ENCODE peak calls at places on chromosome 1, in nine cellular contexts. B is fibroblast of pulmonary artery, M is psoas muscle, I is HCT116, K is AG04450, X is right lobe of liver, P is neuronal stem cell, V is epithelial cell of esophagus, Y is choroid plexus epithelial cell. Z is an unnamed sample.
A peak's percentile ranks its signal among the peaks of the same experiment; 100 is the strongest.

GRCh38 chr1:62198781-62199125 is 4.1 kb downstream of the L1TD1 start:
- DNase-seq in B (peak; percentile 10), M (no peak), I (no peak), K (no peak), X (no peak), P (no peak), V (no peak), Y (peak; percentile 7), Z (no peak)

GRCh38 chr1:109208847-109209463 is 4.8 kb upstream of the SARS1 start:
- DNase-seq in B (no peak), M (no peak), I (no peak), K (no peak), X (no peak), P (no peak), V (peak; percentile 76), Y (peak; percentile 57), Z (peak; percentile 65)

GRCh38 chr1:232602622-232603021 is 27.3 kb downstream of the SIPA1L2 start:
- DNase-seq in B (no peak), M (no peak), I (no peak), K (no peak), X (no peak), P (no peak), V (no peak), Y (no peak), Z (no peak)

GRCh38 chr1:168127493-168127892 is 9.2 kb downstream of the GPR161 start:
- DNase-seq in B (no peak), M (no peak), I (no peak), K (no peak), X (no peak), P (no peak), V (no peak), Y (no peak), Z (no peak)

GRCh38 chr1:166235728-166236127 is 68.9 kb upstream of the FAM78B start:
- DNase-seq in B (no peak), M (no peak), I (no peak), K (no peak), X (no peak), P (no peak), V (no peak), Y (no peak), Z (no peak)

GRCh38 chr1:55279627-55280026 is 64.5 kb upstream of the USP24 start:
- DNase-seq in B (no peak), M (no peak), I (no peak), K (no peak), X (no peak), P (no peak), V (no peak), Y (no peak), Z (no peak)

GRCh38 chr1:36204347-36204909 is 19.8 kb upstream of the THRAP3 start:
- DNase-seq in B (peak; percentile 56), M (peak; percentile 55), I (no peak), K (no peak), X (no peak), P (no peak), V (no peak), Y (no peak), Z (peak; percentile 47)

GRCh38 chr1:63255153-63255552 is 67.2 kb upstream of the FOXD3 start:
- DNase-seq in B (peak; percentile 18), M (no peak), I (no peak), K (no peak), X (no peak), P (no peak), V (peak; percentile 38), Y (peak; percentile 12), Z (no peak)

DNA sequence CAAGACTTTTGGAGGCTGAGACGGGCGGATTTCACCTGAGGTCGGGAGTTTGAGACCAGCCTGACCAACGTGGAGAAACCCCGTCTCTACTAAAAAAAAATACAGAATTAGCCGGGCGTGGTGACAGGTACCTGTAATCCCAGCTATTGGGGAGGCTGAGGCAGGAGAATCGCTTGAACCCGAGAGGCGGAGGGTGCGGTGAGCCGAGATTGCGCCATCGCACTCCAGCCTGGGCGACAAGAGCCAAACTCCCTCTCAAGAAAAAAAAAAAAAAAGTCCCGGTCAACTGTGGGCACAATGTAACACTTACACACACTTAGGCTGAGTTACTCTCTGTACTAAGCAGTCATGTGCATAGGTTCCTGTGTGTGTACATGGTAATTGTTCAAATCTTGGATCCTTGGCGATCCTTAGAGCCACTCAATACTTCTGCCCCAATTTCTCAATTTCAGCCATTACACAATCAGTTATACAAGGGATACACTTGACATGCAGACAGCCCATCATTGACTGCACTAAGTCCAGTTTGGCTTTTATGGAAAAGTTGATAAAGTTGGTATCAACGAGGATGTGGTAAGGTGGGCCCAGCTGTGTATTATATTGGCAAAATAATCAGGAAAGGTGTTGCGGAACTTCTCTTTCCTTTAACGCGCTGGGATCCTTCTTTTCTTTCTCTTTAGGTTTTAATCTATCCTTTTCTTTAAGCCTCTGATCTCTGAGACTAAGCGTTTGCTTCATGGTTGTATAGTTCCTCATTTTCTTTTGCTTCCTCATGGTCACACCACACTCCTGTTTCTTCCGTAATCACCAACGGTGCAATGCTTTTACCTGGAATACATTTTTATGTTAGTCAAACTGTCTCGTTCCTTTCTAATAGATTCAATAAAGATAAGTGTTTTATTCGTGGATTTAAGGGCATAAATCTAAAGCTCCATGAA is 11.8 kb downstream of the SDCCAG8 start:
- DNase-seq in B (peak; percentile 65), M (no peak), I (no peak), K (no peak), X (no peak), P (no peak), V (peak; percentile 43), Y (no peak), Z (peak; percentile 9)
- H3K4me3 ChIP-seq in B (peak overlapping the region; percentile 21), M (no peak overlapping the region), I (peak overlapping the region; percentile 51), K (no peak overlapping the region), X (no peak overlapping the region), P (no peak overlapping the region), V (no peak overlapping the region), Y (no peak overlapping the region), Z (no peak overlapping the region)

GRCh38 chr1:204562075-204562990 is 46.1 kb downstream of the MDM4 start:
- DNase-seq in B (no peak), M (no peak), I (no peak), K (no peak), X (no peak), P (no peak), V (no peak), Y (no peak), Z (no peak)

GRCh38 chr1:204564835-204565234 is 48.6 kb downstream of the MDM4 start:
- DNase-seq in B (no peak), M (no peak), I (no peak), K (no peak), X (no peak), P (no peak), V (no peak), Y (no peak), Z (no peak)

GRCh38 chr1:204565617-204566582 is 49.7 kb downstream of the MDM4 start:
- DNase-seq in B (peak; percentile 81), M (no peak), I (peak; percentile 68), K (peak; percentile 53), X (no peak), P (peak; percentile 57), V (peak; percentile 76), Y (peak; percentile 83), Z (peak; percentile 94)

GRCh38 chr1:204563780-204564179 is 47.6 kb downstream of the MDM4 start:
- DNase-seq in B (no peak), M (no peak), I (no peak), K (no peak), X (no peak), P (no peak), V (no peak), Y (no peak), Z (no peak)

GRCh38 chr1:204563324-204563723 is 47.1 kb downstream of the MDM4 start:
- DNase-seq in B (no peak), M (no peak), I (no peak), K (no peak), X (no peak), P (no peak), V (no peak), Y (no peak), Z (no peak)
- H3K4me3 ChIP-seq in B (no peak overlapping the region), M (no peak overlapping the region), I (no peak overlapping the region), K (no peak overlapping the region), X (no peak overlapping the region), P (no peak overlapping the region), V (no peak overlapping the region), Y (no peak overlapping the region), Z (no peak overlapping the region)

GRCh38 chr1:169793730-169794129 is 977 bp downstream of the METTL18 start:
- DNase-seq in B (no peak), M (no peak), I (no peak), K (no peak), X (no peak), P (no peak), V (no peak), Y (no peak), Z (no peak)

GRCh38 chr1:169794530-169795416 is at the start of gene METTL18:
- DNase-seq in B (peak; percentile 98), M (peak; percentile 91), I (peak; percentile 96), K (peak; percentile 86), X (peak; percentile 94), P (peak; percentile 94), V (peak; percentile 97), Y (peak; percentile 98), Z (peak; percentile 77)

GRCh38 chr1:169795687-169796086 is 980 bp upstream of the METTL18 start:
- DNase-seq in B (no peak), M (no peak), I (no peak), K (no peak), X (no peak), P (no peak), V (peak; percentile 21), Y (no peak), Z (no peak)

GRCh38 chr1:169797281-169797680 is 2.6 kb upstream of the METTL18 start:
- DNase-seq in B (no peak), M (no peak), I (no peak), K (no peak), X (no peak), P (no peak), V (no peak), Y (no peak), Z (no peak)

DNA sequence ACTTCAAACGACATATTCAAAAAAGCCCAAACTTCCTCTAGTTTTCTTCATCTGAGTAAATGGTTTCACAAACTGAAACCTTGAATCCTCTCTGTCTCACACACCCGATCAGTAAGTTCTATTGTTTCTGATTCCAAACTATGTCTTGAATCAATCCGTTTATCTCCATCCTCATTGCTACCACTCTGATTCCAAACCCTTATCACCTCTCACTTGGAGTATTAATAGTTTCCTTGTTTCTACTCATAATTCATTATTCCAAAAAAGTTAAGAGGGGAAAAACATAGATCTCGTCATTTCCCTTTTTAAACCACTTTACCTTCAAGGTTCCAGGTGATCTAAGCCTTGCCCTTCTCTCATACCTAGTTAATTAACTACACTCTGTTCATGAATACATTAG is 1.7 kb upstream of the METTL18 start:
- DNase-seq in B (no peak), M (no peak), I (no peak), K (no peak), X (no peak), P (no peak), V (no peak), Y (no peak), Z (no peak)
- H3K4me3 ChIP-seq in B (no peak overlapping the region), M (no peak overlapping the region), I (peak overlapping the region; percentile 79), K (no peak overlapping the region), X (no peak overlapping the region), P (no peak overlapping the region), V (no peak overlapping the region), Y (no peak overlapping the region), Z (no peak overlapping the region)

GRCh38 chr1:225825078-225825477 is 15.2 kb downstream of the EPHX1 start:
- DNase-seq in B (no peak), M (no peak), I (no peak), K (no peak), X (peak; percentile 89), P (no peak), V (no peak), Y (no peak), Z (no peak)
- H3K4me3 ChIP-seq in B (no peak overlapping the region), M (no peak overlapping the region), I (no peak overlapping the region), K (no peak overlapping the region), X (peak overlapping the region; percentile 93), P (no peak overlapping the region), V (no peak overlapping the region), Y (no peak overlapping the region), Z (no peak overlapping the region)